ENCODE peak calls at places on chromosomes 16 and 17, in four cellular contexts. One of them, this sample, is unnamed. For H3K79me2, the result is how much of the 10 kb centered on the place peaks cover.

GRCh38 chr17:59513934-59514841 is 51.2 kb upstream of the DHX40 start:
- DNase-seq in SK-N-SH: peak
- DNase-seq in fibroblast of lung: peak
- DNase-seq in neural progenitor cell: peak
- DNase-seq in this sample: no peak

GRCh38 chr17:50437409-50437808 is 11.4 kb downstream of the ACSF2 start:
- DNase-seq in SK-N-SH: no peak
- DNase-seq in fibroblast of lung: no peak
- DNase-seq in neural progenitor cell: no peak
- DNase-seq in this sample: no peak

GRCh38 chr17:79047291-79047920 is 23.4 kb downstream of the C1QTNF1 start:
- DNase-seq in SK-N-SH: no peak
- DNase-seq in fibroblast of lung: no peak
- DNase-seq in neural progenitor cell: no peak
- DNase-seq in this sample: no peak

GRCh38 chr16:67284699-67285646 is 5.6 kb downstream of the PLEKHG4 start:
- DNase-seq in SK-N-SH: peak
- DNase-seq in fibroblast of lung: no peak
- DNase-seq in neural progenitor cell: peak
- DNase-seq in this sample: no peak

GRCh38 chr17:60832206-60832605 is 154.6 kb downstream of the BCAS3 start:
- DNase-seq in SK-N-SH: peak
- DNase-seq in fibroblast of lung: no peak
- DNase-seq in neural progenitor cell: peak
- DNase-seq in this sample: no peak

GRCh38 chr16:48206594-48207242 is 37.4 kb upstream of the LONP2 start:
- DNase-seq in SK-N-SH: no peak
- DNase-seq in fibroblast of lung: peak
- DNase-seq in neural progenitor cell: no peak
- DNase-seq in this sample: peak

GRCh38 chr17:6473128-6473767 is 29.0 kb downstream of the PIMREG start:
- DNase-seq in SK-N-SH: peak
- DNase-seq in fibroblast of lung: peak
- DNase-seq in neural progenitor cell: peak
- DNase-seq in this sample: no peak

GRCh38 chr17:47288531-47289116 is 35.0 kb downstream of the ITGB3 start:
- DNase-seq in SK-N-SH: no peak
- DNase-seq in fibroblast of lung: peak
- DNase-seq in neural progenitor cell: no peak
- DNase-seq in this sample: no peak

GRCh38 chr17:19237389-19238166 is 412 bp downstream of the EPN2 start:
- DNase-seq in SK-N-SH: peak
- DNase-seq in fibroblast of lung: no peak
- DNase-seq in neural progenitor cell: peak
- DNase-seq in this sample: no peak

GRCh38 chr17:57881143-57881542 is 31.3 kb upstream of the MRPS23 start:
- DNase-seq in SK-N-SH: no peak
- DNase-seq in fibroblast of lung: peak
- DNase-seq in neural progenitor cell: no peak
- DNase-seq in this sample: no peak

DNA sequence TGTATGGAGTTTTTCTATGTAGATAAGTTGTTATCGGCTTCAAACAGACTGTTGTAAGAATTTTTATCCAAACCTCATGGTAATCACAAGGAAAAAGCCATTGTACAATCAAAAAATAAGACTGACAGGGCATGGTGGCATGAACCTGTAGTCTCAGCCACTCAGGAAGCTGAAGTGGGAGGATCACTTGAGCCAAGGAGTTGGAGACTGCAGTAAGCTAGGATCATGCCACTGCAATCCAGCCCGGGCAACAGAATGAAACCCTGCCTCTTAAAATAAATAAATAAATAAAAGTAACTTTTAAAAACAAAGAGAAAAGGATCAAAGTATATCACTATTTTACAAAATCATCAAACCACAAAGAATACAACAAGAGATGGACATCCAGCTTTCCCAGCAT is 14.4 kb downstream of the OR1A1 start:
- DNase-seq in SK-N-SH: no peak
- DNase-seq in fibroblast of lung: no peak
- DNase-seq in neural progenitor cell: no peak
- DNase-seq in this sample: no peak
- H3K79me2 ChIP-seq in SK-N-SH: under half
- H3K79me2 ChIP-seq in fibroblast of lung: under half
- H3K79me2 ChIP-seq in neural progenitor cell: under half
- H3K79me2 ChIP-seq in this sample: under half

DNA sequence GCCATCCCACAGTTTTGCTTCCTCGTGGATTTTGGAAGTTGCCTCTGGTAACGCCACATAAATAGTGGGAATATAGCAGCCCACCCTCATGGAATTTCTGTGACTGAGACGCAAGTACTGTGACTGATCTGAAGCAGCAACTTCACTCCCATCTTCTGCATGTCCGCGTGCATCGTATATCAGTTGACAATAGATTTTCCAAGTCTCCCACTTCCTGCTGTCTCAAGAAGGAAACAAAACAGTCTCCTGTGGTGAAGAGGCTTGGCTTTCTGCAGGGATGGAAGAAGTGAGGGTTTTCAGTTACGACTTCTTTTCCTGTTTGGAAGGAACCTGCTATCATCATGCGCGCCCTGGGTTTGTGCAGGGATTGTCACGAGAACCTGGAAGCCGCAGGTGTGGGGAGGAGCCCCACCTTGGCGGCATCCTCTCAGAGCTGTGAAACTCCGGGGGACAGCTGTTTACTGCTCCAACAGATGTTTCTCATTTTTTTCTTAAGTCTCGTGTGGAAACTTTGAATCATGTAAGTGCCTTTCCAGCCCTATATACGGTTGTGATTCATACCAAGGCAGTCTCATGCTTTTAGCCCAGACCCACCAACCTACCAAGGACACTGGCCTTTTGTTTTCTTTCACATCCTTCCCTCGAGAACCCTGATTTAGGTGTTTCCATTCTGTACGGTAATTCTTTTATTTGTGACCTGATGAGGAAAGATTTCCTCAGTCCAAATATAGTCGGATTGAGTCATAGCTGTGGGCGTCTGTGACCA is 57.5 kb downstream of the WIPI1 start:
- DNase-seq in SK-N-SH: no peak
- DNase-seq in fibroblast of lung: peak
- DNase-seq in neural progenitor cell: no peak
- DNase-seq in this sample: no peak
- H3K4me3 ChIP-seq in SK-N-SH: no peak
- H3K4me3 ChIP-seq in fibroblast of lung: peak
- H3K4me3 ChIP-seq in neural progenitor cell: no peak
- H3K4me3 ChIP-seq in this sample: no peak

DNA sequence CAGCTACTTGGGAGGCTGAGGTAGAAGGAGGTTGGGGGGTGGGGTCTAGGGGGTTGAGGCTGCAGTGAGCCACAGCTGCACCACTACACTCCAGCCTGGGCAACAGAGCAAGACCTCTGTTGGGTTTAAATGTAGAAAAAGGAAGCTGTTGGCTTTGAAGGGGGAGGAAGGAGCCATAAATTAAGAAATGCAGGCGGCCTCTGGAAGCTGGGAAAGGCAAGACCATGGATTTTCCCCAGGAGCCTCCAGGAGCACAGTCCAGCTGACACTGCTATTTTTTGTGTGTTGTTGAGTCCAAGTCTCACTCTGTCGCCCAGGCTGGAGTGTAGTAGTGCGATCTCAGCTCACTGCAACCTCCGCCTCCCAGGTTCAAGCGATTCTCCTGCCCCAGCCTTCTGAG is 15.9 kb downstream of the LITAF start:
- DNase-seq in SK-N-SH: no peak
- DNase-seq in fibroblast of lung: no peak
- DNase-seq in neural progenitor cell: no peak
- DNase-seq in this sample: no peak
- H3K79me2 ChIP-seq in SK-N-SH: half or more
- H3K79me2 ChIP-seq in fibroblast of lung: under half
- H3K79me2 ChIP-seq in neural progenitor cell: half or more
- H3K79me2 ChIP-seq in this sample: half or more

DNA sequence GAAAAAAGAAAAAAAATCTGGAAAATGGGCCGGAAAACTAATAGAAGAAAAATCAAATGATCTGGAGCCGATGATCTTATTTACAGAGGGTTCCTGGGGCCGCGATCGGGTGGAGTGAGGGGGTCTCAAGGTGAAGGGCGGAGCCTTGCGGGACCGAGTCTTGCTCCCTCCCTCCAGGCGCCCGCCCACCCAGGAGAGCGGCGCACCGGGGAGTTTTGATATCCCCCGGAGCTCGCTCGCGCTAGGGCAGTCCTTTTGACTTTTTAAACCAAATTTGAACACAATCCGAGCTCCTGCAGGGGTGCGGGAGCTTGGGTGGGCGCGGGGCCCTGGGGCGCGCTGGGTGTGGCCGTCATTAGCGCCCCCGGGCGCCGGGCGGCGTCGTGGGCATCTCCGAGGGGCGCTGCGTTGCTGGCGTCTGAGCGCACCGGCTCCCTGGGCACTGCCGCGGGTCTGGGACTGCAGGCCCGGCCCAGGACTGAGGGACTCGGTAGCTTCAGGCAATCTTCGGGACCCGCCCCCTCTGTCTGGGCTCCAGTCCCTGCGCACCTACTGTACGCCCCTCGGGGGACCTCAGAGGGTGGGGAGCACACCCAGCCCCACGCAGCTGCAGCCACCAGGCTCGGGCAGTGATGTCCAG is 10.9 kb downstream of the MAF start:
- DNase-seq in SK-N-SH: no peak
- DNase-seq in fibroblast of lung: no peak
- DNase-seq in neural progenitor cell: no peak
- DNase-seq in this sample: no peak
- H3K4me3 ChIP-seq in SK-N-SH: no peak
- H3K4me3 ChIP-seq in fibroblast of lung: peak
- H3K4me3 ChIP-seq in neural progenitor cell: peak
- H3K4me3 ChIP-seq in this sample: peak

GRCh38 chr17:1137465-1137894 is 42.3 kb downstream of the ABR start:
- DNase-seq in SK-N-SH: no peak
- DNase-seq in fibroblast of lung: peak
- DNase-seq in neural progenitor cell: no peak
- DNase-seq in this sample: no peak

GRCh38 chr17:1130191-1130590 is 49.6 kb downstream of the ABR start:
- DNase-seq in SK-N-SH: no peak
- DNase-seq in fibroblast of lung: no peak
- DNase-seq in neural progenitor cell: no peak
- DNase-seq in this sample: no peak

DNA sequence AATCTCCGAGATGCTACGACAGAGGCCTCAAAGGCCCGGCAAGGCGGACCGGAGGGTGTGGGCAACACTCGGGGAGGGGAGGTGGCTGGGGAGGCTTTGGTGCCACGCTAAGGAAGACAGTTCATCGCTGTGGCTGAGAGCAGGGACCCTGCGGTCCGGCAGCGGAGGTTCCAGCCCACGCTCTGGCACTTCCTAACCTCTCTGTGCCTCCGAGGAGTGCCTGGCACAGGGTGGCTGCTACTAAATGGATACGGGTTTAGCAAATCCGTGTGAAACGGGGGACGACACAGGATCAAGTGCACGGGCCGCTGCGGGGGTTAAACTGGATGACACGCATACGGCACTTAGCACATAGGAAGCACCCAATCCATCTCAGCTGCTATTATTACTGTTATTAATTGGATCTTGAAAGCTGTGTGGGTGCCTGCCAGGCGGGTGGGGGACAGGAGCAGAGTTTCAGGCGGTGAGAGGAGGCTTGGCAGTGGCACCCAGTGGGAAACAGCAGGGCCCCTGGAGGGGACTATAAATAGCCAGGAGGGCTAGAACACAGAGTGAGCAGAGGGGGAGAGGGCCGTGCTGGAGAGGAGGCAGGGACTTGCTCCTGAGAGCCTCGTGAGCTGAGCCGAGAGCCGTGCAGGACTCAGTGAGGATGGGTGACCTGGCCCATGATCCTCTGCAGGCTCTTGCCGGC is 45.0 kb downstream of the ABR start:
- DNase-seq in SK-N-SH: no peak
- DNase-seq in fibroblast of lung: no peak
- DNase-seq in neural progenitor cell: no peak
- DNase-seq in this sample: no peak
- H3K79me2 ChIP-seq in SK-N-SH: under half
- H3K79me2 ChIP-seq in fibroblast of lung: under half
- H3K79me2 ChIP-seq in neural progenitor cell: under half
- H3K79me2 ChIP-seq in this sample: under half

GRCh38 chr17:8310601-8311123 is 621 bp downstream of the ARHGEF15 start:
- DNase-seq in SK-N-SH: no peak
- DNase-seq in fibroblast of lung: no peak
- DNase-seq in neural progenitor cell: no peak
- DNase-seq in this sample: no peak
- H3K4me3 ChIP-seq in SK-N-SH: no peak
- H3K4me3 ChIP-seq in fibroblast of lung: no peak
- H3K4me3 ChIP-seq in neural progenitor cell: no peak
- H3K4me3 ChIP-seq in this sample: no peak

GRCh38 chr17:73305845-73306836 is 5.7 kb downstream of the CDC42EP4 start:
- DNase-seq in SK-N-SH: no peak
- DNase-seq in fibroblast of lung: no peak
- DNase-seq in neural progenitor cell: no peak
- DNase-seq in this sample: no peak
- H3K79me2 ChIP-seq in SK-N-SH: half or more
- H3K79me2 ChIP-seq in fibroblast of lung: half or more
- H3K79me2 ChIP-seq in neural progenitor cell: half or more
- H3K79me2 ChIP-seq in this sample: under half

DNA sequence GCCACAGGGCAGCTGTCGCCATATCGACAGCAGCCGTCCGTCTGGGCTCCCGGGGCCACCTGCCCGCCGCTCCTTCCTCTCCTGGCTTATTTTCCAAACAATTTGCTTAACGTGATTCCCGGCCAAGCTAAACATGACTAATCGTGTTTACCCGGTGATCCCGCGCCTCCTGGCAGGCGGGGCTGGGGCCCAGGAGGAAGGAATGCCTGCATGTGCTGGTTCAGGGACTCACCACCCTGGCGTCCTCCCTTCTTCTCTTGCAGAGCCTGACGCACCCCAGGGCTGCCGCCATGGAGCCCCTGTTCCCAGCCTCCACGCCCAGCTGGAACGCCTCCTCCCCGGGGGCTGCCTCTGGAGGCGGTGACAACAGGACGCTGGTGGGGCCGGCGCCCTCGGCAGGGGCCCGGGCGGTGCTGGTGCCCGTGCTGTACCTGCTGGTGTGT is 6.1 kb downstream of the SSTR5 start:
- DNase-seq in SK-N-SH: no peak
- DNase-seq in fibroblast of lung: peak
- DNase-seq in neural progenitor cell: no peak
- DNase-seq in this sample: no peak
- H3K4me3 ChIP-seq in SK-N-SH: no peak
- H3K4me3 ChIP-seq in fibroblast of lung: no peak
- H3K4me3 ChIP-seq in neural progenitor cell: no peak
- H3K4me3 ChIP-seq in this sample: no peak

DNA sequence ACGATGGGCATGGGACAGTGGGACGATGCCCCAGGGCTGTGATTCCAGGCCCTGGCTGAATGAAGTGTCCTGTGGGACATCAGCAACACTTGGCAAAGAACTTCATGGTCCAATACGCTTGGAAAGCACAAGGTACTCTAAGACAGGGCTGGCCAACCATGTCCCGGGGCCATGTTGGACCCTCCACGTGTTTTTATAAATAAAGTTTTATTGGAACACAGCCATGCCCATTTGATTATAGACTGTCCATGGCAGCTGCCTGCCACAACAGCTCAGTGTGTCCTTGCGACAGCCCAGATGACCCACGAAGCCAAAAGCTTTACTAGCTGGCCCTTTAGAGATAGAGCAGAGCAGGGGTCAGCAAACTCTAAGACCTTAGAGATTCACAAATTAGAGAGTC is 282.1 kb downstream of the C16orf95 start:
- DNase-seq in SK-N-SH: no peak
- DNase-seq in fibroblast of lung: no peak
- DNase-seq in neural progenitor cell: no peak
- DNase-seq in this sample: no peak
- H3K79me2 ChIP-seq in SK-N-SH: under half
- H3K79me2 ChIP-seq in fibroblast of lung: under half
- H3K79me2 ChIP-seq in neural progenitor cell: under half
- H3K79me2 ChIP-seq in this sample: under half

This sample was measured in keratinocyte.